ENCODE peak calls at places on chromosomes 1 and 21, in four cellular contexts. X is HFF-Myc; E is stimulated activated CD4-positive, alpha-beta T cell treated with anti-CD3 and anti-CD28 coated beads, Interleukin-2, amount 100 ng/mL, for 24 hours; D is NCI-H1417. N is an unnamed sample.
A peak's percentile ranks its signal among the peaks of the same experiment; 100 is the strongest.

GRCh38 chr1:64043976-64044375 is 159.4 kb upstream of the UBE2U start:
- DNase-seq in X (no peak), E (no peak), D (no peak), N (no peak)

GRCh38 chr1:15737324-15738319 is 1.6 kb downstream of the SLC25A34 start:
- DNase-seq in X (no peak), E (no peak), D (no peak), N (no peak)

GRCh38 chr1:245657371-245657770 is 502.6 kb downstream of the KIF26B start:
- DNase-seq in X (no peak), E (no peak), D (no peak), N (no peak)

GRCh38 chr1:240280560-240281322 is 189.1 kb downstream of the FMN2 start:
- DNase-seq in X (no peak), E (no peak), D (no peak), N (no peak)

GRCh38 chr1:202058001-202058908 is 47.9 kb downstream of the ELF3 start:
- DNase-seq in X (no peak), E (no peak), D (no peak), N (no peak)

GRCh38 chr1:114274621-114275317 is 121.1 kb upstream of the SYT6 start:
- DNase-seq in X (no peak), E (no peak), D (no peak), N (no peak)

GRCh38 chr1:15703562-15703961 is 19.4 kb downstream of the PLEKHM2 start:
- DNase-seq in X (peak; percentile 50), E (no peak), D (no peak), N (no peak)

GRCh38 chr21:26941436-26941835 is 25.5 kb downstream of the ADAMTS5 start:
- DNase-seq in X (no peak), E (no peak), D (no peak), N (no peak)

GRCh38 chr1:94572780-94573179 is 31.2 kb upstream of the F3 start:
- DNase-seq in X (no peak), E (no peak), D (no peak), N (no peak)

GRCh38 chr1:25556791-25557476 is 13.5 kb downstream of the LDLRAP1 start:
- DNase-seq in X (no peak), E (no peak), D (no peak), N (no peak)